ENCODE peak calls at places on chromosomes 12 and 14, in ten cellular contexts. P is heart left ventricle, B is stomach, L is transverse colon, H is tibial nerve, O is uterus, V is A549, W is body of pancreas, U is esophagus squamous epithelium, G is GM12891. X is an unnamed sample.

GRCh38 chr12:19799216-19799615 is 359.9 kb downstream of the AEBP2 start:
- DNase-seq in P (no peak), B (no peak), L (no peak), H (no peak), O (no peak), V (no peak), W (no peak), U (no peak), G (no peak), X (no peak)

GRCh38 chr12:29415111-29415510 is 34.1 kb upstream of the ERGIC2 start:
- DNase-seq in P (no peak), B (no peak), L (no peak), H (no peak), O (no peak), V (no peak), W (no peak), U (no peak), G (no peak), X (no peak)

GRCh38 chr12:116385486-116386217 is 108.2 kb upstream of the MED13L start:
- DNase-seq in P (no peak), B (no peak), L (no peak), H (no peak), O (no peak), V (peak), W (no peak), U (no peak), G (no peak), X (peak)

GRCh38 chr14:68941820-68942219 is 37.3 kb downstream of the ACTN1 start:
- DNase-seq in P (peak), B (peak), L (peak), H (no peak), O (peak), V (peak), W (peak), U (no peak), G (no peak), X (no peak)

GRCh38 chr14:51517116-51517515 is 134.6 kb upstream of the FRMD6 start:
- DNase-seq in P (no peak), B (no peak), L (no peak), H (no peak), O (no peak), V (no peak), W (no peak), U (no peak), G (no peak), X (no peak)

GRCh38 chr12:65023485-65023884 is 97.6 kb downstream of the WIF1 start:
- DNase-seq in P (no peak), B (no peak), L (no peak), H (no peak), O (no peak), V (no peak), W (no peak), U (no peak), G (no peak), X (no peak)

GRCh38 chr12:122265433-122265832 is 861 bp downstream of the VPS33A start:
- DNase-seq in P (no peak), B (no peak), L (no peak), H (no peak), O (no peak), V (no peak), W (no peak), U (no peak), G (no peak), X (peak)

GRCh38 chr12:15289192-15289591 is 33.1 kb upstream of the PTPRO start:
- DNase-seq in P (no peak), B (no peak), L (no peak), H (no peak), O (no peak), V (no peak), W (no peak), U (no peak), G (no peak), X (no peak)

GRCh38 chr12:95605087-95605486 is 53.8 kb upstream of the USP44 start:
- DNase-seq in P (no peak), B (no peak), L (no peak), H (no peak), O (no peak), V (peak), W (no peak), U (no peak), G (no peak), X (no peak)

GRCh38 chr12:130713581-130713991 is 2.5 kb downstream of the RIMBP2 start:
- DNase-seq in P (no peak), B (no peak), L (no peak), H (no peak), O (peak), V (no peak), W (no peak), U (no peak), G (no peak), X (no peak)

GRCh38 chr12:86698581-86698980 is 442.4 kb upstream of the MGAT4C start:
- DNase-seq in P (no peak), B (no peak), L (no peak), H (no peak), O (no peak), V (no peak), W (no peak), U (no peak), G (no peak), X (no peak)

GRCh38 chr14:102872020-102872419 is 50.4 kb upstream of the AMN start:
- DNase-seq in P (no peak), B (no peak), L (peak), H (no peak), O (no peak), V (no peak), W (no peak), U (no peak), G (no peak), X (no peak)

GRCh38 chr14:75487155-75487671 is 35.1 kb upstream of the BATF start:
- DNase-seq in P (no peak), B (no peak), L (no peak), H (no peak), O (no peak), V (no peak), W (no peak), U (no peak), G (no peak), X (no peak)

GRCh38 chr14:31564194-31564593 is 3.0 kb downstream of the NUBPL start:
- DNase-seq in P (no peak), B (no peak), L (no peak), H (no peak), O (no peak), V (no peak), W (no peak), U (no peak), G (no peak), X (no peak)

GRCh38 chr12:40054554-40055226 is 51.2 kb downstream of the SLC2A13 start:
- DNase-seq in P (no peak), B (no peak), L (peak), H (peak), O (no peak), V (peak), W (no peak), U (no peak), G (no peak), X (no peak)

GRCh38 chr12:86234309-86234708 is 21.9 kb downstream of the MGAT4C start:
- DNase-seq in P (no peak), B (no peak), L (no peak), H (no peak), O (no peak), V (no peak), W (no peak), U (no peak), G (no peak), X (no peak)

GRCh38 chr14:97266653-97267052 is 469.5 kb downstream of the VRK1 start:
- DNase-seq in P (no peak), B (no peak), L (no peak), H (no peak), O (no peak), V (peak), W (no peak), U (no peak), G (no peak), X (no peak)

GRCh38 chr12:84814664-84815245 is 97.8 kb downstream of the SLC6A15 start:
- DNase-seq in P (no peak), B (no peak), L (no peak), H (no peak), O (no peak), V (no peak), W (no peak), U (no peak), G (no peak), X (no peak)

GRCh38 chr14:23063601-23064000 is 6.3 kb upstream of the CDH24 start:
- DNase-seq in P (no peak), B (no peak), L (no peak), H (no peak), O (no peak), V (no peak), W (no peak), U (no peak), G (no peak), X (no peak)

GRCh38 chr14:47674148-47674545 is 1.3 kb downstream of the MDGA2 start:
- DNase-seq in P (no peak), B (no peak), L (no peak), H (no peak), O (no peak), V (no peak), W (no peak), U (no peak), G (no peak), X (peak)

GRCh38 chr12:121626853-121627623 is 708 bp downstream of the ORAI1 start:
- DNase-seq in P (peak), B (peak), L (peak), H (peak), O (peak), V (peak), W (peak), U (no peak), G (no peak), X (peak)

GRCh38 chr14:22220427-22220826 is 368.6 kb downstream of the DAD1 start:
- DNase-seq in P (no peak), B (no peak), L (no peak), H (no peak), O (no peak), V (no peak), W (no peak), U (no peak), G (no peak), X (no peak)

GRCh38 chr12:34402228-34402898 is 380.1 kb downstream of the ALG10 start:
- DNase-seq in P (peak), B (peak), L (peak), H (no peak), O (peak), V (no peak), W (no peak), U (no peak), G (no peak), X (no peak)

GRCh38 chr12:113700943-113701342 is 229.3 kb upstream of the LHX5 start:
- DNase-seq in P (no peak), B (no peak), L (no peak), H (no peak), O (no peak), V (peak), W (no peak), U (no peak), G (no peak), X (no peak)

GRCh38 chr12:132703611-132704010 is 7.0 kb upstream of the PGAM5 start:
- DNase-seq in P (no peak), B (no peak), L (no peak), H (no peak), O (no peak), V (no peak), W (no peak), U (no peak), G (no peak), X (no peak)

GRCh38 chr14:71248204-71248603 is 340.9 kb downstream of the PCNX1 start:
- DNase-seq in P (no peak), B (no peak), L (no peak), H (no peak), O (no peak), V (no peak), W (no peak), U (no peak), G (no peak), X (no peak)

GRCh38 chr12:20492251-20492728 is 124.0 kb downstream of the PDE3A start:
- DNase-seq in P (no peak), B (no peak), L (no peak), H (no peak), O (no peak), V (peak), W (no peak), U (no peak), G (no peak), X (no peak)

GRCh38 chr12:62861586-62861985 is 73.4 kb downstream of the PPM1H start:
- DNase-seq in P (no peak), B (no peak), L (no peak), H (no peak), O (no peak), V (no peak), W (no peak), U (no peak), G (no peak), X (no peak)

GRCh38 chr12:32312049-32312670 is 87.2 kb upstream of the FGD4 start:
- DNase-seq in P (no peak), B (no peak), L (no peak), H (no peak), O (no peak), V (peak), W (no peak), U (no peak), G (peak), X (peak)

GRCh38 chr14:75333523-75334190 is 55.0 kb downstream of the FOS start:
- DNase-seq in P (no peak), B (no peak), L (no peak), H (no peak), O (no peak), V (no peak), W (no peak), U (no peak), G (no peak), X (no peak)

GRCh38 chr12:69688496-69689427 is 10.3 kb downstream of the BEST3 start:
- DNase-seq in P (peak), B (peak), L (peak), H (peak), O (peak), V (peak), W (no peak), U (no peak), G (no peak), X (peak)

GRCh38 chr14:61287196-61287595 is 6.1 kb upstream of the TMEM30B start:
- DNase-seq in P (no peak), B (no peak), L (no peak), H (no peak), O (no peak), V (no peak), W (no peak), U (no peak), G (no peak), X (no peak)

GRCh38 chr12:93677195-93678064 is at the start of gene CRADD:
- DNase-seq in P (peak), B (peak), L (peak), H (peak), O (peak), V (peak), W (peak), U (peak), G (peak), X (peak)

GRCh38 chr14:63496837-63497400 is 46.3 kb downstream of the PPP2R5E start:
- DNase-seq in P (peak), B (no peak), L (no peak), H (no peak), O (no peak), V (no peak), W (peak), U (no peak), G (no peak), X (no peak)

DNA sequence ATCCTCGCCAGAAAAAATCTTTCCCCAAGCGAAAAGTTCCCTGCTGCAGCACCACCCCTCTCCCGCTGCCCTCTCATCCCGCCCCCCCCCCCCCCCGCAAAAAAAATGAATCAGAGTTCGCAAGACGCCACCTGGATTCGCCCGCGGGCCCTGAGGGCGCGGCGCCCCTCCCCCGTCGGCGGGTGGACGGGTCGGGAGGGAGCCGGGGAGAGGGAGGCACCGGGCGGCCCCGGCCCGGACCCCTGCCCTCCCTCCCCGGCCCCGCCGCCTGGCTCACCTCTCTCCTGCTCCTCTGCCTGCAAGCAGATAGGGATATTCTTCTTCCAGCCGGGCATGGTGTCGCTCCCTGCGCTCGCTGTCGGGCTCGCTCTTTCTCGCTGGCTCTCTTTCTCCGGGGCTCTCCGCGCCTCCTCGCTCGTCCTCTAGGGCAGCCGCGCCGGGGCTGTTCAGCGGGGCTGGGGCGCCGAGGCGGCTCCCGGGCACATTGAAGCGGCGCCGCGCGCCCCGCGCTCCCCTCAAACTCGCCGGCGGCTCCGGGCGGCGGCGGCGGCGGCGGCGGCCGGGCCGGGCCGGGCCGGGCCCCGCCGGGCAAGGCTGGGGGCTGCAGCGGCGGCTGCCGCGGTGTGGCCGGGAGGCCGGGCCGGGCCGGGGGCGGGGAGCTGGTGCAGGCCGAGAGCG is 200.2 kb upstream of the CAND1 start:
- DNase-seq in P (no peak), B (peak), L (peak), H (no peak), O (peak), V (peak), W (peak), U (no peak), G (peak), X (peak)
- TF ChIP-seq POLR2A in P (no peak), B (no peak), L (no peak), H (no peak), O (no peak), V (peak), W (peak), U (no peak), G (no peak), X (no peak)

GRCh38 chr12:123712780-123713319 is 697 bp downstream of the ATP6V0A2 start:
- DNase-seq in P (no peak), B (no peak), L (no peak), H (no peak), O (no peak), V (peak), W (no peak), U (no peak), G (no peak), X (no peak)

GRCh38 chr12:123714302-123714627 is 2.1 kb downstream of the ATP6V0A2 start:
- DNase-seq in P (no peak), B (no peak), L (no peak), H (no peak), O (no peak), V (no peak), W (no peak), U (no peak), G (no peak), X (peak)

GRCh38 chr12:123715151-123715676 is 3.1 kb downstream of the ATP6V0A2 start:
- DNase-seq in P (no peak), B (no peak), L (no peak), H (no peak), O (no peak), V (no peak), W (no peak), U (no peak), G (no peak), X (peak)

GRCh38 chr12:123713398-123714301 is 1.5 kb downstream of the ATP6V0A2 start:
- DNase-seq in P (no peak), B (peak), L (peak), H (no peak), O (no peak), V (no peak), W (peak), U (no peak), G (no peak), X (peak)
- TF ChIP-seq POLR2A in P (no peak), B (no peak), L (peak), H (no peak), O (no peak), V (no peak), W (no peak), U (no peak), G (no peak), X (peak)

DNA sequence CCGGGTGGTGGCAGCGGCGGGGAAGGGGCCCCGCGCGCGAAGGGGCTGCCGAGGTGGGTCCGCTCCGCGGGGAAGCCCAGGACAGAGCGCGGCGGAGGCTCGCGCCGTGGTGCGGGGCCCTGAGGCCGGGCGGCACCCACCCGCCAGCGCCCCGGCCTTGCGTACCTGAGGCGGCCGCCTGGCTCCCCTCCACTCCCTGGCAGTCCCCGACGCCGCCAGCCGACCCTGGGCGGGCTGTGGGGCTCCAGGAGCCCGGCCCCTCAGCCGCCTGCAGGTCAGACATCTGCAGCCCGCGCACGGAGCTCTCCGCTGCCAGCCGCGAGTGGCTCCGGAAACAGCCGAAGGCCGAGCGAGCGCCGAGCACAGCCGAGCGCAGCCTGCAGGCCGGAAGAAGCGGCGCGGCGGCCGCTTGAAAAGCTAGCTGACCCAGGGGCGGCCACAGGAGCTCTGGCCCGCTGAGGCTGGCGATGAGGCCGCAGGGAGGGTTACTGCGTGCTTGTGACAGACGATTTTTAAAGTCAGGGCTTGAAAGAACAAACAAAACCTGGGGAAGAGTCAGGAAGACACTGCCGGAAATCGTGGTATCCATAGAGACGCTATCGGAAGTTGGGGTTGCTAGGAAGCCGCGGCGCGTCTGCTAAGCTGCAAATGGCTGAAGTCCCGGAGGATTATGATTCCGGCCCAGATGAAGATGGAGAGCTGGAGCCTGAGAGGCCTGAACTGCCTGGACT is at the start of the genes SAMD15 and TMED8:
- DNase-seq in P (peak), B (peak), L (peak), H (peak), O (peak), V (peak), W (peak), U (peak), G (peak), X (peak)
- TF ChIP-seq POLR2A in P (peak), B (no peak), L (no peak), H (no peak), O (peak), V (peak), W (peak), U (no peak), G (peak), X (peak)

GRCh38 chr14:74018704-74019407 is at the start of the genes BBOF1 and ENTPD5:
- DNase-seq in P (peak), B (peak), L (peak), H (peak), O (peak), V (peak), W (peak), U (peak), G (peak), X (peak)
- TF ChIP-seq POLR2A in P (peak), B (no peak), L (peak), H (peak), O (peak), V (peak), W (peak), U (no peak), G (peak), X (peak)

GRCh38 chr12:46779879-46780278 is 45.9 kb downstream of the SLC38A4 start:
- DNase-seq in P (no peak), B (no peak), L (no peak), H (no peak), O (no peak), V (no peak), W (no peak), U (no peak), G (no peak), X (no peak)
- TF ChIP-seq POLR2A in P (no peak), B (no peak), L (no peak), H (no peak), O (no peak), V (no peak), W (no peak), U (no peak), G (no peak), X (no peak)

GRCh38 chr14:106844608-106845285 is 1318.4 kb downstream of the TMEM121 start:
- DNase-seq in P (peak), B (peak), L (peak), H (peak), O (peak), V (peak), W (peak), U (no peak), G (no peak), X (no peak)
- TF ChIP-seq POLR2A in P (no peak), B (no peak), L (peak), H (peak), O (no peak), V (peak), W (peak), U (no peak), G (no peak), X (peak)